ENCODE peak calls at places on chromosomes 3 and 15, in four cellular contexts. R, D, S and G are unnamed samples.

GRCh38 chr15:63369296-63369695 is 12.3 kb downstream of the CA12 start:
- DNase-seq in S (no peak), D (no peak), R (no peak), G (no peak)

GRCh38 chr3:194270627-194271458 is 80.3 kb downstream of the CPN2 start:
- DNase-seq in R (peak; percentile 63), S (peak; percentile 21), D (no peak), G (no peak)

GRCh38 chr15:90322531-90322930 is 29.6 kb upstream of the ZNF774 start:
- DNase-seq in D (no peak), R (no peak), S (no peak), G (no peak)

GRCh38 chr3:128823008-128823407 is 56.4 kb upstream of the ACAD9 start:
- DNase-seq in R (no peak), D (no peak), S (no peak), G (no peak)

GRCh38 chr15:59138243-59138642 is 33.3 kb downstream of the CCNB2 start:
- DNase-seq in S (peak; percentile 72), R (peak; percentile 50), D (peak; percentile 26), G (peak; percentile 35)

GRCh38 chr3:78908236-78908635 is 859.6 kb downstream of the ROBO1 start:
- DNase-seq in D (no peak), S (no peak), R (no peak), G (no peak)

GRCh38 chr15:55530861-55531313 is 22.9 kb upstream of the DNAAF4 start:
- DNase-seq in D (no peak), S (no peak), R (no peak), G (no peak)

GRCh38 chr3:37765591-37766219 is 96.0 kb upstream of the CTDSPL start:
- DNase-seq in R (no peak), D (no peak), S (no peak), G (no peak)

GRCh38 chr3:151962371-151962770 is 88.9 kb downstream of the SUCNR1 start:
- DNase-seq in D (no peak), R (no peak), S (no peak), G (no peak)

GRCh38 chr3:23576379-23576959 is 229.3 kb upstream of the UBE2E1 start:
- DNase-seq in D (no peak), S (no peak), R (no peak), G (no peak)

GRCh38 chr3:90091557-90091956 is 984.1 kb downstream of the EPHA3 start:
- DNase-seq in S (peak; percentile 41), R (no peak), D (no peak), G (no peak)

DNA sequence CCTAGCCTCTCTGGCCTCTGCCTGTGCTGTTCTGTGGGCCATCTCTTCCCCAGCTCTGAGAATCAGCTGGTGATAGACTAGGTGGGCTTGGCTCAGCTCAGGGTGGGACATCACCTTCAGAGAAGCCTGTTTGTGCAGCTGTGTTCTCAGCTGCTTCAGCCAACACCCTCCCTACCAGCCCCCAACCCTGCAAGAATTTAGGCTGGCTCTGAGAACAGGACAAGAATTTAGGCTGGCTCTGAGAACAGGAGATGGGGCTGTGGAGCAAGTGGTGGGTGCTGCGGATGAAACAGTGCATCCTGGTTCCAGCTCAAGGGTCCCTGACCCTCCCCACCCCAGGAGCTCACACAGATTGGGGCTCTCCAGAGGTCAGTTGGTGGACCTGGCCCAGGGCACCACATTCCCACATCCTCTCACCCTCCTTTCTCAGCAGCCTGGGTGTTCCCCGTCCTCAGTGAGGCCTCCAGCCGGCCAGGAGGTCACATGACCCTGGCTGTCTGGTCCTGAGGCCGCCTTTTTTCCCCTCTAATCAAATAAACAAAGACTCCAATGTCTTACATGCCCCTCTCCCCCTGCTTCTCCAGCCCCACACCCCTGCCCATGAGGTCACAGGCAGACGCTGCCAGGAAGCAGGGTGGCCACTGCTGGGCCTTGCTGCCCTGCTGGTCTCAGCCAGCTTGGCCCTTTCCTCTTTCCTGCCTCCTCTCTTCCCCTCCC is 14.9 kb downstream of the PLEKHO2 start:
- DNase-seq in D (no peak), R (no peak), S (no peak), G (no peak)
- TF ChIP-seq CTCF in D (no peak), R (no peak), S (no peak), G (no peak)

GRCh38 chr3:187430576-187430975 is 62.4 kb downstream of the RTP4 start:
- DNase-seq in R (no peak), D (no peak), S (no peak), G (no peak)
- TF ChIP-seq CTCF in R (no peak), D (no peak), S (no peak), G (peak; percentile 58)

GRCh38 chr3:39157359-39157758 is 4.0 kb upstream of the CSRNP1 start:
- DNase-seq in R (no peak), D (no peak), S (no peak), G (no peak)

GRCh38 chr3:39153977-39154299 is 547 bp upstream of the CSRNP1 start:
- DNase-seq in S (no peak), R (no peak), D (no peak), G (no peak)

GRCh38 chr3:39150803-39151631 is 2.4 kb downstream of the CSRNP1 start:
- DNase-seq in R (peak; percentile 78), S (peak; percentile 53), D (no peak), G (no peak)

GRCh38 chr3:39156421-39156820 is 3.0 kb upstream of the CSRNP1 start:
- DNase-seq in S (no peak), R (no peak), D (no peak), G (no peak)

GRCh38 chr3:39154323-39155021 is 1.1 kb upstream of the CSRNP1 start:
- DNase-seq in S (peak; percentile 19), R (no peak), D (no peak), G (no peak)
- TF ChIP-seq CTCF in S (no peak), R (no peak), D (no peak), G (no peak)

GRCh38 chr3:177610677-177611654 is 413.7 kb upstream of the TBL1XR1 start:
- DNase-seq in S (no peak), D (no peak), R (peak; percentile 77), G (no peak)
- TF ChIP-seq CTCF in S (no peak), D (no peak), R (no peak), G (no peak)

GRCh38 chr3:69012836-69013255 is 638 bp downstream of the EOGT start:
- DNase-seq in R (peak; percentile 53), S (peak; percentile 31), D (peak; percentile 39), G (peak; percentile 5)
- TF ChIP-seq CTCF in R (no peak), S (no peak), D (no peak), G (no peak)

GRCh38 chr15:76221085-76221767 is 90.0 kb downstream of the ETFA start:
- DNase-seq in D (no peak), S (no peak), R (no peak), G (no peak)
- TF ChIP-seq CTCF in D (no peak), S (no peak), R (no peak), G (no peak)

GRCh38 chr15:61639491-61639890 is 410.4 kb upstream of the RORA start:
- DNase-seq in R (no peak), D (no peak), S (no peak), G (no peak)

GRCh38 chr15:61640751-61641150 is 411.6 kb upstream of the RORA start:
- DNase-seq in R (no peak), D (no peak), S (no peak), G (no peak)

GRCh38 chr15:61641645-61642044 is 412.5 kb upstream of the RORA start:
- DNase-seq in D (no peak), R (no peak), S (no peak), G (no peak)

GRCh38 chr15:61644550-61644949 is 415.4 kb upstream of the RORA start:
- DNase-seq in S (no peak), R (no peak), D (no peak), G (no peak)
- TF ChIP-seq CTCF in S (no peak), R (no peak), D (no peak), G (no peak)

GRCh38 chr3:133472242-133472641 is 72.4 kb downstream of the BFSP2 start:
- DNase-seq in S (no peak), R (no peak), D (no peak), G (no peak)
- TF ChIP-seq CTCF in S (no peak), R (no peak), D (no peak), G (no peak)

GRCh38 chr3:177640319-177640997 is 443.2 kb upstream of the TBL1XR1 start:
- DNase-seq in S (peak; percentile 31), D (no peak), R (no peak), G (no peak)
- TF ChIP-seq CTCF in S (no peak), D (no peak), R (no peak), G (peak; percentile 11)

GRCh38 chr3:125403789-125404188 is 28.7 kb upstream of the ZNF148 start:
- DNase-seq in R (no peak), S (peak; percentile 24), D (no peak), G (no peak)
- TF ChIP-seq CTCF in R (no peak), S (peak; percentile 27), D (no peak), G (no peak)